ENCODE peak calls at places on chromosomes 6 and 20, in eight cellular contexts. One of them, this sample, is unnamed.

GRCh38 chr6:166586424-166587156 is at the start of gene RAMACL:
- DNase-seq in mammary epithelial cell: peak
- DNase-seq in nephron progenitor cell: peak
- DNase-seq in fibroblast of lung: no peak
- DNase-seq in GM13977: peak
- DNase-seq in uterus: no peak
- DNase-seq in kidney: no peak
- DNase-seq in thoracic aorta: no peak
- DNase-seq in this sample: peak

GRCh38 chr20:25390538-25391528 is at the start of gene ABHD12:
- DNase-seq in kidney: peak
- DNase-seq in nephron progenitor cell: peak
- DNase-seq in thoracic aorta: peak
- DNase-seq in fibroblast of lung: peak
- DNase-seq in mammary epithelial cell: peak
- DNase-seq in GM13977: peak
- DNase-seq in uterus: peak
- DNase-seq in this sample: peak

GRCh38 chr6:44989391-44989790 is 338.7 kb upstream of the RUNX2 start:
- DNase-seq in thoracic aorta: no peak
- DNase-seq in uterus: no peak
- DNase-seq in GM13977: no peak
- DNase-seq in fibroblast of lung: no peak
- DNase-seq in mammary epithelial cell: no peak
- DNase-seq in kidney: no peak
- DNase-seq in nephron progenitor cell: no peak
- DNase-seq in this sample: no peak

GRCh38 chr6:8710668-8711431 is 275.5 kb upstream of the SLC35B3 start:
- DNase-seq in GM13977: no peak
- DNase-seq in kidney: no peak
- DNase-seq in fibroblast of lung: no peak
- DNase-seq in thoracic aorta: no peak
- DNase-seq in mammary epithelial cell: no peak
- DNase-seq in nephron progenitor cell: no peak
- DNase-seq in uterus: no peak
- DNase-seq in this sample: no peak

GRCh38 chr6:128574413-128574812 is 54.0 kb upstream of the PTPRK start:
- DNase-seq in thoracic aorta: no peak
- DNase-seq in GM13977: no peak
- DNase-seq in kidney: no peak
- DNase-seq in fibroblast of lung: no peak
- DNase-seq in uterus: no peak
- DNase-seq in mammary epithelial cell: no peak
- DNase-seq in nephron progenitor cell: no peak
- DNase-seq in this sample: no peak

GRCh38 chr20:16368645-16369292 is 204.5 kb downstream of the KIF16B start:
- DNase-seq in fibroblast of lung: peak
- DNase-seq in uterus: no peak
- DNase-seq in kidney: no peak
- DNase-seq in nephron progenitor cell: no peak
- DNase-seq in thoracic aorta: no peak
- DNase-seq in mammary epithelial cell: no peak
- DNase-seq in GM13977: no peak
- DNase-seq in this sample: no peak

GRCh38 chr6:134249759-134250602 is 67.9 kb downstream of the SGK1 start:
- DNase-seq in nephron progenitor cell: no peak
- DNase-seq in mammary epithelial cell: no peak
- DNase-seq in fibroblast of lung: peak
- DNase-seq in uterus: no peak
- DNase-seq in thoracic aorta: no peak
- DNase-seq in GM13977: no peak
- DNase-seq in kidney: no peak
- DNase-seq in this sample: no peak

GRCh38 chr20:62921119-62921687 is 5.1 kb downstream of the DIDO1 start:
- DNase-seq in kidney: peak
- DNase-seq in nephron progenitor cell: peak
- DNase-seq in mammary epithelial cell: peak
- DNase-seq in fibroblast of lung: peak
- DNase-seq in GM13977: no peak
- DNase-seq in uterus: no peak
- DNase-seq in thoracic aorta: no peak
- DNase-seq in this sample: peak

GRCh38 chr6:131909408-131910218 is 41.6 kb downstream of the CCN2 start:
- DNase-seq in uterus: peak
- DNase-seq in GM13977: peak
- DNase-seq in nephron progenitor cell: peak
- DNase-seq in thoracic aorta: peak
- DNase-seq in mammary epithelial cell: peak
- DNase-seq in fibroblast of lung: peak
- DNase-seq in kidney: no peak
- DNase-seq in this sample: peak

DNA sequence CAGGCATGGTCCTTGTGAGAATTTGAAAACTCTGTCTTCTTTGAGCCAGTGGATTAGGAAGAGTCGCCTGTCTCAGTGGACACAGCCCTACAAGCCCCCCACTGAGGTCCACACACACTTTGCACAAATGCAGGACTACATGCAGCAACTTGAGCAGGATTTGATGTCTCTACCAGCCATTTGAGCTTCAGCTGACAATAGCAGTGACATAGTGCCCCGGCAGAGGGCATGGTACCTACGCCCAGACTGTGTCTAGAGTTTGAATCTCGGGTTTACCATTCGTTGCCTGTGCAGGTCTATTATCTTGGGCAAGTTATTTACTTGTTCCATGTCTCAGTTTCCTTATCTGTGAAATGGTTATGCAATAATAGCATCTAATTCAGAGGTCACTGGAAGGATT is 580.1 kb downstream of the TFAP2B start:
- DNase-seq in GM13977: no peak
- DNase-seq in thoracic aorta: no peak
- DNase-seq in nephron progenitor cell: no peak
- DNase-seq in mammary epithelial cell: no peak
- DNase-seq in kidney: no peak
- DNase-seq in uterus: no peak
- DNase-seq in fibroblast of lung: no peak
- DNase-seq in this sample: no peak
- TF ChIP-seq CTCF in GM13977: no peak
- TF ChIP-seq CTCF in thoracic aorta: no peak
- TF ChIP-seq CTCF in nephron progenitor cell: no peak
- TF ChIP-seq CTCF in mammary epithelial cell: no peak
- TF ChIP-seq CTCF in kidney: no peak
- TF ChIP-seq CTCF in uterus: no peak
- TF ChIP-seq CTCF in fibroblast of lung: no peak
- TF ChIP-seq CTCF in this sample: peak

DNA sequence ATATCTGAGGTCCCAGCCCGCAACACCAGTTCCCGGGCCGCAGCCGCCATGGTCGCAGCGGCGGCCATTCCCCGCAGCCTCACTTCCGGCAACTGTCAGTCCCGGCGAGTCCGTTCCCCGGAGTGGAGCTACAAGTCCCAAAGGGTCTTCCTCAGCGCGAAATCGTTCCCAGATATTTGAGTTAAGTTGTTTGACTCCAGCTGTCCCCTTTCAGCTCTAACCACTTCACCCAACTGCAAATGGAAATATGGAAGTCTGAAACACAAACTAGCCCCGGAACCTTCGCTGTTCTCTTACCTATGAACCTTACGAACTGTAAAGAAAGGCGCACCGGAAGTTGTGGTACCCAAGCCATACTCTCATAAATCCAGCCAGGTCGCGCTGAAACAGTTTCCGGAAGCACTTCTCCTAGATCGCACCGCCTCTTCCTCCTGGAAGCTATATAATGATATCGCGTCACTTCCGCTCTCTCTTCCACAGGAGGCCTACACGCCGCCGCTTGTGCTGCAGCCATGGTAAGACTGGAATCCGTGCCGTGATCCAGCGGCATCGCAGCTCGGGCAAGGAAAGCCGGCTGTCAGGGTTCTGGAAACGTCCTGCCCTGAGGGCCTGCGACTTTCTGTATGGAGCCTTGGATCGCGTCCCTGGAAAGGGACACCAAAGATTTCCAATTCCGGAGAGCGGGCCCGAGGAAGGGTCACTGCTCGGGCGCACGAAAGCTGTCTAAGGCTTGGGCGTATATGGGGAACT is at the start of the genes RPS18 and VPS52:
- DNase-seq in thoracic aorta: peak
- DNase-seq in GM13977: peak
- DNase-seq in mammary epithelial cell: peak
- DNase-seq in kidney: peak
- DNase-seq in nephron progenitor cell: peak
- DNase-seq in uterus: peak
- DNase-seq in fibroblast of lung: peak
- DNase-seq in this sample: peak
- TF ChIP-seq CTCF in thoracic aorta: no peak
- TF ChIP-seq CTCF in GM13977: no peak
- TF ChIP-seq CTCF in mammary epithelial cell: peak
- TF ChIP-seq CTCF in kidney: no peak
- TF ChIP-seq CTCF in nephron progenitor cell: no peak
- TF ChIP-seq CTCF in uterus: peak
- TF ChIP-seq CTCF in fibroblast of lung: no peak
- TF ChIP-seq CTCF in this sample: no peak

GRCh38 chr20:59403261-59403961 is 103.0 kb downstream of the EDN3 start:
- DNase-seq in kidney: no peak
- DNase-seq in thoracic aorta: no peak
- DNase-seq in uterus: no peak
- DNase-seq in GM13977: peak
- DNase-seq in fibroblast of lung: no peak
- DNase-seq in nephron progenitor cell: peak
- DNase-seq in mammary epithelial cell: no peak
- DNase-seq in this sample: peak
- TF ChIP-seq CTCF in kidney: peak
- TF ChIP-seq CTCF in thoracic aorta: peak
- TF ChIP-seq CTCF in uterus: peak
- TF ChIP-seq CTCF in GM13977: peak
- TF ChIP-seq CTCF in fibroblast of lung: peak
- TF ChIP-seq CTCF in nephron progenitor cell: peak
- TF ChIP-seq CTCF in mammary epithelial cell: peak
- TF ChIP-seq CTCF in this sample: peak

DNA sequence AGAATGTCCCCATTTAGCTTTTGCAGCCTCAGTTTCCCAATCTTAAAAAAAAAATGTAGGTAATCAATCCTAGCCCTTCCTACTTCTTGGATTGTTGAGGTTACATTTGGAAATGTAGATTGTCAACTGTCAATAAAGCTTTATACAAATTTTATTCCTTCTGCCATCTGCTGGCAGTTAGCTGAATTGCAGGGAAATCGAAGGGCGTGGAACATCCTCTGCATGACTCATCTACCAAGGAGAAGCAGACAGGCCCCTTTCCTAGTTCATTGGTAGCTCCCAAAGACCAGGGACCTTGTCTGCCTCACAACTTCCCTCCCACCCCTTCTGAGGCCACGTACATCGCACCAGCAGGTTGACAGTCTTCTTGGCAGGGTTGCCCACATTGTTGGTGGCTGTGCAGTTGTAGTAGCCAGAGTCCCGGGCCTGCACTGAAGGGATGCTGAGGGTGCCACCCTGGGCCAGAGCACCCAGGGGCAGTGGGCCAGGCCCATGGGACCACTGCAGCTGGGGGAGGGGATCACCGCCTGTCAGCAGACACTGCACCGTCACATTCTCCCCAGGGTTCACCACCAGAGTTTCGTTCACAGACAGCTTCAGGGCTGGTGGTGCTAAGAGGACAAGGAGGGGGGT is 43.6 kb downstream of the MDGA1 start:
- DNase-seq in fibroblast of lung: peak
- DNase-seq in thoracic aorta: no peak
- DNase-seq in kidney: no peak
- DNase-seq in uterus: no peak
- DNase-seq in nephron progenitor cell: peak
- DNase-seq in mammary epithelial cell: peak
- DNase-seq in GM13977: peak
- DNase-seq in this sample: peak
- TF ChIP-seq CTCF in fibroblast of lung: peak
- TF ChIP-seq CTCF in thoracic aorta: peak
- TF ChIP-seq CTCF in kidney: peak
- TF ChIP-seq CTCF in uterus: no peak
- TF ChIP-seq CTCF in nephron progenitor cell: peak
- TF ChIP-seq CTCF in mammary epithelial cell: peak
- TF ChIP-seq CTCF in GM13977: peak
- TF ChIP-seq CTCF in this sample: peak

This sample was measured in GM10248.